ENCODE peak calls at places on chromosomes 11 and 22, in nine cellular contexts. V, L, U, G, Z, I, O, K and C are unnamed samples.

GRCh38 chr22:31899661-31900060 is 44.7 kb upstream of the YWHAH start:
- DNase-seq in V (no peak), L (no peak), U (no peak), G (no peak), Z (no peak), I (no peak), O (no peak), K (no peak), C (no peak)

GRCh38 chr11:36126703-36127102 is 162.5 kb downstream of the COMMD9 start:
- DNase-seq in V (no peak), L (no peak), U (no peak), G (no peak), Z (no peak), I (no peak), O (no peak), K (no peak), C (peak)

GRCh38 chr22:17281026-17281809 is 62.0 kb upstream of the ADA2 start:
- DNase-seq in V (no peak), L (no peak), U (no peak), G (no peak), Z (no peak), I (no peak), O (no peak), K (no peak), C (peak)

GRCh38 chr22:39155421-39155820 is 2.9 kb upstream of the CBX7 start:
- DNase-seq in V (no peak), L (no peak), U (no peak), G (no peak), Z (no peak), I (peak), O (no peak), K (no peak), C (no peak)

GRCh38 chr11:27307232-27307631 is 55.8 kb downstream of the CCDC34 start:
- DNase-seq in V (no peak), L (no peak), U (no peak), G (no peak), Z (no peak), I (no peak), O (no peak), K (no peak), C (no peak)

GRCh38 chr22:23242473-23243001 is 62.2 kb downstream of the BCR start:
- DNase-seq in V (no peak), L (no peak), U (no peak), G (no peak), Z (peak), I (no peak), O (no peak), K (no peak), C (peak)

GRCh38 chr11:134560066-134560465 is 148.0 kb upstream of the B3GAT1 start:
- DNase-seq in V (no peak), L (no peak), U (no peak), G (no peak), Z (no peak), I (no peak), O (no peak), K (no peak), C (peak)

GRCh38 chr22:38298312-38299000 is 18.8 kb downstream of the CSNK1E start:
- DNase-seq in V (no peak), L (no peak), U (peak), G (peak), Z (no peak), I (no peak), O (no peak), K (peak), C (no peak)

GRCh38 chr11:89436071-89436470 is 55.1 kb downstream of the NOX4 start:
- DNase-seq in V (no peak), L (no peak), U (no peak), G (peak), Z (peak), I (no peak), O (no peak), K (no peak), C (no peak)

GRCh38 chr11:36000616-36001190 is 56.8 kb downstream of the LDLRAD3 start:
- DNase-seq in V (no peak), L (no peak), U (no peak), G (no peak), Z (no peak), I (no peak), O (no peak), K (peak), C (no peak)

GRCh38 chr22:47125603-47126002 is 363.2 kb downstream of the TBC1D22A start:
- DNase-seq in V (no peak), L (peak), U (peak), G (peak), Z (peak), I (no peak), O (no peak), K (no peak), C (no peak)

GRCh38 chr22:22048318-22048942 is 65.8 kb upstream of the TOP3B start:
- DNase-seq in V (no peak), L (no peak), U (no peak), G (no peak), Z (no peak), I (no peak), O (no peak), K (no peak), C (no peak)

GRCh38 chr22:45961679-45962430 is 15.1 kb downstream of the WNT7B start:
- DNase-seq in V (no peak), L (no peak), U (no peak), G (no peak), Z (no peak), I (no peak), O (no peak), K (no peak), C (no peak)

GRCh38 chr22:35620624-35621245 is 3.6 kb upstream of the MB start:
- DNase-seq in V (no peak), L (no peak), U (no peak), G (peak), Z (no peak), I (no peak), O (no peak), K (no peak), C (no peak)

GRCh38 chr11:122293298-122294023 is 177.4 kb upstream of the BLID start:
- DNase-seq in V (no peak), L (no peak), U (no peak), G (peak), Z (no peak), I (no peak), O (no peak), K (no peak), C (no peak)

GRCh38 chr11:126926376-126926791 is 74.2 kb downstream of the KIRREL3 start:
- DNase-seq in V (no peak), L (no peak), U (no peak), G (peak), Z (no peak), I (no peak), O (no peak), K (no peak), C (no peak)

GRCh38 chr11:102553835-102554282 is 23.3 kb upstream of the MMP7 start:
- DNase-seq in V (no peak), L (peak), U (no peak), G (no peak), Z (no peak), I (no peak), O (no peak), K (peak), C (no peak)

GRCh38 chr11:94926698-94927237 is 46.6 kb downstream of the CWC15 start:
- DNase-seq in V (no peak), L (no peak), U (no peak), G (peak), Z (peak), I (no peak), O (peak), K (no peak), C (peak)

GRCh38 chr22:30327864-30328345 is 1.2 kb upstream of the TBC1D10A start:
- DNase-seq in V (no peak), L (no peak), U (peak), G (no peak), Z (no peak), I (no peak), O (peak), K (no peak), C (no peak)

GRCh38 chr11:100152751-100153150 is 534.3 kb upstream of the ARHGAP42 start:
- DNase-seq in V (no peak), L (no peak), U (no peak), G (no peak), Z (no peak), I (no peak), O (no peak), K (no peak), C (no peak)

GRCh38 chr11:97761175-97761574 is 1259.6 kb upstream of the CNTN5 start:
- DNase-seq in V (no peak), L (no peak), U (no peak), G (no peak), Z (no peak), I (no peak), O (no peak), K (no peak), C (no peak)

GRCh38 chr11:78427615-78428272 is 10.1 kb upstream of the GAB2 start:
- DNase-seq in V (no peak), L (no peak), U (no peak), G (no peak), Z (no peak), I (no peak), O (no peak), K (no peak), C (no peak)

GRCh38 chr11:129766858-129767604 is 48.6 kb upstream of the TMEM45B start:
- DNase-seq in V (no peak), L (no peak), U (peak), G (peak), Z (no peak), I (no peak), O (no peak), K (no peak), C (peak)

GRCh38 chr11:117345039-117345438 is 17.4 kb downstream of the CEP164 start:
- DNase-seq in V (no peak), L (no peak), U (no peak), G (no peak), Z (no peak), I (no peak), O (no peak), K (no peak), C (no peak)

GRCh38 chr11:85935751-85936150 is 80.6 kb downstream of the CCDC83 start:
- DNase-seq in V (no peak), L (no peak), U (no peak), G (no peak), Z (no peak), I (no peak), O (no peak), K (no peak), C (no peak)

GRCh38 chr11:106625566-106625965 is 392.7 kb downstream of the GUCY1A2 start:
- DNase-seq in V (no peak), L (no peak), U (no peak), G (peak), Z (no peak), I (no peak), O (no peak), K (no peak), C (no peak)

GRCh38 chr11:90318651-90319050 is 95.8 kb upstream of the CHORDC1 start:
- DNase-seq in V (no peak), L (no peak), U (no peak), G (no peak), Z (no peak), I (no peak), O (no peak), K (no peak), C (no peak)

GRCh38 chr11:76839326-76839725 is 21.4 kb upstream of the ACER3 start:
- DNase-seq in V (no peak), L (no peak), U (peak), G (no peak), Z (no peak), I (no peak), O (no peak), K (no peak), C (no peak)

DNA sequence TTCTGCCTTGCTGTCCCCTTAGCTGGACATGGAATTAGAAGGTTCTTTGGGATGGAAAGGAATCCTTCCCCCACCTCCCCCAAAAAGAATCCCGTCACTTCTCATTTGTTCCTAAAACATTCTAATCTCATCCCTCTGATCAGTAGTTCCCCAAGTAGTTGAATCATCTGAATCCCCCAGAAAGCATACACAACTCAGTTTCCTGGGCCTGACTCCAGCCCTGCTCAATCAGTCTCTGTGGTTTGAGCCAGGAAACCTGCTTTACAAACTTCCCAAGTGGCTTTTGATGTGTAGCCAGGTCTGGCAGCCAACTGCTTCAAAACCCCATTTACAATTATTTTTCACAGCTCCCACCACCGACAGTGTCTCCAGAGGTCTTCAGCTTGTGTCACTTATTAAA is 20.2 kb downstream of the C22orf31 start:
- DNase-seq in V (no peak), L (no peak), U (no peak), G (peak), Z (peak), I (no peak), O (no peak), K (no peak), C (no peak)
- H3K27ac ChIP-seq in V (no peak), L (peak), U (no peak), G (no peak), Z (no peak), I (no peak), O (no peak), K (no peak), C (no peak)

GRCh38 chr11:34602245-34602644 is 18.6 kb upstream of the EHF start:
- DNase-seq in V (no peak), L (no peak), U (peak), G (no peak), Z (no peak), I (no peak), O (peak), K (peak), C (no peak)

GRCh38 chr11:34601085-34601444 is 19.8 kb upstream of the EHF start:
- DNase-seq in V (no peak), L (no peak), U (no peak), G (peak), Z (no peak), I (no peak), O (no peak), K (no peak), C (peak)

GRCh38 chr11:34600339-34601084 is 20.4 kb upstream of the EHF start:
- DNase-seq in V (no peak), L (peak), U (peak), G (no peak), Z (no peak), I (no peak), O (peak), K (peak), C (no peak)

GRCh38 chr11:34601609-34602008 is 19.3 kb upstream of the EHF start:
- DNase-seq in V (no peak), L (no peak), U (no peak), G (no peak), Z (no peak), I (no peak), O (no peak), K (no peak), C (no peak)

GRCh38 chr11:34599406-34599901 is 21.4 kb upstream of the EHF start:
- DNase-seq in V (no peak), L (peak), U (peak), G (peak), Z (no peak), I (no peak), O (no peak), K (peak), C (peak)
- H3K27ac ChIP-seq in V (no peak), L (peak), U (peak), G (no peak), Z (no peak), I (peak), O (peak), K (peak), C (peak)

GRCh38 chr11:73972187-73972586 is 10.5 kb downstream of the UCP2 start:
- DNase-seq in V (no peak), L (no peak), U (no peak), G (no peak), Z (peak), I (peak), O (no peak), K (no peak), C (no peak)

GRCh38 chr11:73968356-73968966 is 14.2 kb downstream of the UCP2 start:
- DNase-seq in V (no peak), L (no peak), U (no peak), G (no peak), Z (no peak), I (no peak), O (no peak), K (no peak), C (no peak)

GRCh38 chr11:73969091-73969490 is 13.6 kb downstream of the UCP2 start:
- DNase-seq in V (no peak), L (no peak), U (no peak), G (no peak), Z (no peak), I (no peak), O (no peak), K (no peak), C (no peak)

GRCh38 chr11:73971175-73971719 is 11.4 kb downstream of the UCP2 start:
- DNase-seq in V (no peak), L (no peak), U (no peak), G (no peak), Z (peak), I (peak), O (no peak), K (no peak), C (peak)

DNA sequence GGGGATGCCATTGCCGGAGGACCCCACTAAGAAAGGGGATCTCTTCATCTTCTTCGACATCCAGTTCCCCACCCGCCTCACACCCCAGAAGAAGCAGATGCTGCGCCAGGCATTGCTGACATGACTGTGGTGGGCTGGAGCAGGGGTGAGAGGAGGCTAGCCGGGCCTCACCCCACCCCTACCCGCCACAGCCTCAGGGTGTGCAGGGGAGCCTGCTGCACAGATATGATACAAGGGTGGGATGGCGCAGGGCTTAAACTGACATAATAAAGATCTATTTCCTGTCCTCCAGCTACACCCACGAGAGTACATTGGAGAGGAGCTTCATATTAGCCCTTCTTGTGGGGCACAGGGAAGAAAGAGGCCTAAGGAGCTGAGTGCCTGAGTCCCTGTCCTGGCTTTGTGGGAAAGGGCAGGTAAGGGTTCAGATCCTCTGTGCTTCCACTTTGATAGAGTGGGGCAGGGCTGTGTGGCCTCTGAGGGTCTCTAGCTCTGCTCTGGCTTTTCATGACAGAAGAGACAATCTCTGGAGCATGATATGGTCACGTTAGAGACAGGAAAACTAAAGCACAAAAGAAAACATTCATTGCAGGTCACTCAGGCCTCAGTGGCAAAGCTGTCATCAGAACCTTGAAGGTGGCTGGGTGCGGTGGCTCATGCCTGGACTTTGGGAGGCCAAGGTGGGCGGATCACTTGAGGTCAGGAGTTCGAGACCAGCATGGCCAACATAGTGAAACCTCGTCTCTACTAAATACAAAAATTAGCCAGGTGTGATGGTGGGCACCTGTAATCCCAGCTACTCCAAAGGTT is 12.4 kb downstream of the UCP2 start:
- DNase-seq in V (no peak), L (no peak), U (no peak), G (no peak), Z (no peak), I (peak), O (no peak), K (no peak), C (no peak)
- H3K27ac ChIP-seq in V (peak), L (no peak), U (no peak), G (no peak), Z (no peak), I (peak), O (no peak), K (no peak), C (no peak)

GRCh38 chr11:29321293-29322132 is 695.3 kb downstream of the KCNA4 start:
- DNase-seq in V (no peak), L (no peak), U (peak), G (no peak), Z (no peak), I (no peak), O (no peak), K (peak), C (no peak)
- H3K27ac ChIP-seq in V (no peak), L (peak), U (no peak), G (no peak), Z (no peak), I (no peak), O (no peak), K (no peak), C (no peak)

GRCh38 chr22:40422558-40423245 is 52.3 kb downstream of the SGSM3 start:
- DNase-seq in V (no peak), L (no peak), U (no peak), G (no peak), Z (no peak), I (no peak), O (no peak), K (no peak), C (no peak)

GRCh38 chr22:40423246-40423753 is 52.9 kb downstream of the SGSM3 start:
- DNase-seq in V (no peak), L (no peak), U (no peak), G (no peak), Z (no peak), I (no peak), O (no peak), K (no peak), C (no peak)

GRCh38 chr22:40426671-40427070 is 56.3 kb downstream of the SGSM3 start:
- DNase-seq in V (no peak), L (no peak), U (no peak), G (no peak), Z (no peak), I (no peak), O (no peak), K (no peak), C (peak)

GRCh38 chr22:40423882-40424640 is 53.7 kb downstream of the SGSM3 start:
- DNase-seq in V (no peak), L (no peak), U (no peak), G (no peak), Z (no peak), I (no peak), O (no peak), K (no peak), C (no peak)

GRCh38 chr22:40425082-40425481 is 54.7 kb downstream of the SGSM3 start:
- DNase-seq in V (no peak), L (no peak), U (no peak), G (no peak), Z (no peak), I (no peak), O (no peak), K (no peak), C (no peak)
- H3K27ac ChIP-seq in V (no peak), L (no peak), U (no peak), G (no peak), Z (no peak), I (no peak), O (no peak), K (peak), C (no peak)

GRCh38 chr22:49833340-49834007 is 5.8 kb upstream of the BRD1 start:
- DNase-seq in V (no peak), L (no peak), U (peak), G (no peak), Z (peak), I (no peak), O (peak), K (peak), C (no peak)

DNA sequence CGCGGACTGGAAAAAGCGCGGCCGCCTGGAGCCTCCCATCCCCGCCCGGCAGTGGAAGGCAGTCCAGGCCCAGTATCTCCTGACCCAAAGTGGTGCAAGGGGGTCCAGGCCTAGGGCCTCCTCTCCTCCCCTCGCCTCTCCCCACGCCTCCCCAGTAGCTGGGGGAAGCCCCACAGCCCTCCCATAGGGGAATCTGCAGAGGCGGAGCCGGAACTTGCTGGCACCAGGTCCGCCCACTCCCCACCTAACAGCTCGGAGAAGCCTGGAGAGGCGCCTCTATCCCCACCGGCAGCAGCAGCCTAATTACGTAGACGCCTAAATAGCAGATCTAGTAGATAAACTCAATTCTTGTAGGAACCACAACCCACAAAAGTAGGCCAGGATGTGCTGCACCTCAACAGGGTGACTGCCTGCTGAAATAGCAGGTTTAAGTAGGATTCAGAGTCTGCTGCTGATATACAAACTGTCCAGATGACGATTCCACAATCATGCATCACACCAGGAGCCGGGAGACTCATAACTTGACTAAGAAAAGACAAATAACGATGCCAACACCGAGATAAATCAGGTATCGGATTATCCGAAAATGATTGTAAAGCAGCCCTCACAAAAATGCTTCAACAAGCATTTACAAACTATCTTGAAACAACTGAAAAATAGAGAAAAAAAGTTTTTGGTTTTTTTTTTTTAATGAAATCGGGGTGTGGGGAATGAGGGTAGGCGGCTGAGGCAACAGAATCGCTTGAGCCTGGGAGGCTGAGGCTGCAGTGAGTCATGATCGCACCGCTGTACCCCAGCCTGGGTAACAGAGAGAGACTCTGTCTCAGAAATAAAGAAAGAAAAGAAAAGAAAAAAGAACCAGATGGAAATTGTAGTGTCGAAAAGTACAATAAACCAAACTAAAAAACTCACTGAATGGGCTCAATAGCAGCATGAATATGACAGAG is 11.4 kb upstream of the BRD1 start:
- DNase-seq in V (peak), L (no peak), U (no peak), G (no peak), Z (peak), I (peak), O (no peak), K (no peak), C (no peak)
- H3K27ac ChIP-seq in V (peak), L (no peak), U (no peak), G (no peak), Z (no peak), I (peak), O (no peak), K (no peak), C (no peak)